ENCODE peak calls at places on chromosome 1, in nine cellular contexts. U is colonic mucosa, S is HCT116, V is uterus, W is mesothelial cell of epicardium, F is neural crest cell, H is mucosa of descending colon, J is AG04450, L is GM06990. G is an unnamed sample.

GRCh38 chr1:118989006-118989736 is 1.0 kb upstream of the TBX15 start:
- DNase-seq in U (no peak), S (no peak), V (no peak), W (no peak), F (no peak), H (no peak), J (no peak), L (no peak), G (no peak)

GRCh38 chr1:32231843-32232432 is 9.7 kb downstream of the EIF3I start:
- DNase-seq in U (no peak), S (no peak), V (no peak), W (no peak), F (no peak), H (no peak), J (no peak), L (no peak), G (no peak)

GRCh38 chr1:42784946-42785693 is at the start of gene TMEM269:
- DNase-seq in U (no peak), S (no peak), V (no peak), W (no peak), F (no peak), H (peak), J (no peak), L (no peak), G (no peak)

GRCh38 chr1:237507005-237507404 is 383.7 kb downstream of the ZP4 start:
- DNase-seq in U (no peak), S (no peak), V (no peak), W (no peak), F (no peak), H (no peak), J (no peak), L (peak), G (no peak)

GRCh38 chr1:82392513-82392912 is 591.8 kb downstream of the ADGRL2 start:
- DNase-seq in U (no peak), S (no peak), V (no peak), W (no peak), F (no peak), H (no peak), J (no peak), L (no peak), G (no peak)

GRCh38 chr1:177210071-177210470 is 39.3 kb downstream of the BRINP2 start:
- DNase-seq in U (no peak), S (no peak), V (no peak), W (no peak), F (no peak), H (no peak), J (no peak), L (no peak), G (no peak)

GRCh38 chr1:21270086-21270689 is 20.1 kb downstream of the ECE1 start:
- DNase-seq in U (peak), S (peak), V (peak), W (peak), F (peak), H (peak), J (no peak), L (peak), G (peak)

GRCh38 chr1:100178092-100178491 is at the start of gene LRRC39:
- DNase-seq in U (no peak), S (no peak), V (no peak), W (no peak), F (no peak), H (no peak), J (no peak), L (no peak), G (no peak)

GRCh38 chr1:199029855-199030254 is 391.0 kb downstream of the PTPRC start:
- DNase-seq in U (no peak), S (no peak), V (no peak), W (no peak), F (no peak), H (no peak), J (peak), L (no peak), G (no peak)

GRCh38 chr1:94490556-94490955 is 51.0 kb downstream of the F3 start:
- DNase-seq in U (no peak), S (no peak), V (no peak), W (no peak), F (no peak), H (no peak), J (no peak), L (no peak), G (no peak)

GRCh38 chr1:229947968-229948367 is 119.1 kb upstream of the GALNT2 start:
- DNase-seq in U (no peak), S (no peak), V (no peak), W (no peak), F (no peak), H (no peak), J (no peak), L (no peak), G (no peak)

GRCh38 chr1:114353233-114353632 is 157.8 kb downstream of the TRIM33 start:
- DNase-seq in U (no peak), S (no peak), V (peak), W (peak), F (no peak), H (peak), J (peak), L (peak), G (no peak)

GRCh38 chr1:204266504-204267034 is 52.8 kb upstream of the GOLT1A start:
- DNase-seq in U (peak), S (no peak), V (no peak), W (no peak), F (no peak), H (no peak), J (no peak), L (no peak), G (peak)

GRCh38 chr1:16260814-16261213 is 23.8 kb upstream of the CPLANE2 start:
- DNase-seq in U (no peak), S (no peak), V (no peak), W (no peak), F (no peak), H (no peak), J (peak), L (no peak), G (no peak)

GRCh38 chr1:172966844-172967540 is 83.7 kb downstream of the TNFSF18 start:
- DNase-seq in U (no peak), S (no peak), V (no peak), W (no peak), F (no peak), H (no peak), J (no peak), L (peak), G (no peak)

GRCh38 chr1:62906428-62906886 is 122.5 kb downstream of the ATG4C start:
- DNase-seq in U (no peak), S (peak), V (no peak), W (no peak), F (peak), H (no peak), J (no peak), L (no peak), G (no peak)

GRCh38 chr1:24425922-24426321 is 10.3 kb downstream of the NIPAL3 start:
- DNase-seq in U (no peak), S (no peak), V (no peak), W (no peak), F (no peak), H (no peak), J (no peak), L (no peak), G (no peak)

GRCh38 chr1:42924249-42925131 is 34.2 kb downstream of the SLC2A1 start:
- DNase-seq in U (peak), S (peak), V (peak), W (peak), F (peak), H (peak), J (peak), L (peak), G (peak)

GRCh38 chr1:32684167-32684811 is 18.3 kb downstream of the SYNC start:
- DNase-seq in U (peak), S (no peak), V (peak), W (no peak), F (no peak), H (no peak), J (peak), L (no peak), G (no peak)

GRCh38 chr1:150021191-150021688 is 10.7 kb upstream of the OTUD7B start:
- DNase-seq in U (peak), S (no peak), V (no peak), W (no peak), F (no peak), H (no peak), J (no peak), L (no peak), G (peak)

GRCh38 chr1:36125129-36125991 is at the start of gene COL8A2:
- DNase-seq in U (no peak), S (no peak), V (peak), W (no peak), F (no peak), H (no peak), J (no peak), L (no peak), G (no peak)

GRCh38 chr1:6348511-6349191 is 44.9 kb downstream of the ACOT7 start:
- DNase-seq in U (peak), S (no peak), V (no peak), W (no peak), F (no peak), H (peak), J (no peak), L (no peak), G (no peak)

GRCh38 chr1:28456078-28456477 is 49.8 kb upstream of the RCC1 start:
- DNase-seq in U (no peak), S (no peak), V (no peak), W (no peak), F (no peak), H (no peak), J (peak), L (no peak), G (no peak)

GRCh38 chr1:237527761-237528160 is 363.0 kb downstream of the ZP4 start:
- DNase-seq in U (no peak), S (no peak), V (no peak), W (no peak), F (no peak), H (no peak), J (no peak), L (no peak), G (no peak)

GRCh38 chr1:204454476-204454875 is 40.1 kb downstream of the PIK3C2B start:
- DNase-seq in U (no peak), S (no peak), V (no peak), W (no peak), F (no peak), H (no peak), J (no peak), L (no peak), G (no peak)

GRCh38 chr1:164320780-164321683 is 238.0 kb upstream of the PBX1 start:
- DNase-seq in U (peak), S (no peak), V (peak), W (peak), F (peak), H (no peak), J (no peak), L (no peak), G (no peak)

GRCh38 chr1:24266398-24266941 is 52.7 kb upstream of the GRHL3 start:
- DNase-seq in U (no peak), S (peak), V (no peak), W (no peak), F (no peak), H (no peak), J (peak), L (no peak), G (peak)

GRCh38 chr1:34199927-34200326 is 23.2 kb downstream of the C1orf94 start:
- DNase-seq in U (no peak), S (peak), V (no peak), W (no peak), F (no peak), H (no peak), J (no peak), L (no peak), G (peak)

GRCh38 chr1:26744075-26744958 is 43.4 kb upstream of the PIGV start:
- DNase-seq in U (peak), S (peak), V (peak), W (no peak), F (peak), H (peak), J (peak), L (peak), G (peak)

GRCh38 chr1:225766967-225767413 is 10.6 kb upstream of the SRP9 start:
- DNase-seq in U (peak), S (no peak), V (peak), W (peak), F (no peak), H (no peak), J (peak), L (no peak), G (no peak)

GRCh38 chr1:238562376-238562775 is 671.7 kb upstream of the ZP4 start:
- DNase-seq in U (no peak), S (no peak), V (no peak), W (no peak), F (no peak), H (no peak), J (no peak), L (no peak), G (no peak)

GRCh38 chr1:115065021-115065420 is 24.3 kb downstream of the TSPAN2 start:
- DNase-seq in U (no peak), S (no peak), V (no peak), W (no peak), F (no peak), H (no peak), J (no peak), L (no peak), G (no peak)

GRCh38 chr1:228867951-228868730 is 132.9 kb downstream of the RHOU start:
- DNase-seq in U (peak), S (no peak), V (no peak), W (no peak), F (no peak), H (peak), J (no peak), L (no peak), G (no peak)

GRCh38 chr1:203455706-203456105 is 19.9 kb upstream of the PRELP start:
- DNase-seq in U (no peak), S (no peak), V (no peak), W (no peak), F (no peak), H (no peak), J (no peak), L (no peak), G (no peak)

GRCh38 chr1:100879422-100879821 is 15.2 kb downstream of the EXTL2 start:
- DNase-seq in U (no peak), S (no peak), V (no peak), W (no peak), F (no peak), H (no peak), J (no peak), L (no peak), G (no peak)

GRCh38 chr1:17606826-17607440 is 67.4 kb downstream of the ARHGEF10L start:
- DNase-seq in U (peak), S (peak), V (peak), W (peak), F (peak), H (no peak), J (peak), L (peak), G (peak)

GRCh38 chr1:10686404-10687040 is 109.9 kb downstream of the CASZ1 start:
- DNase-seq in U (no peak), S (no peak), V (no peak), W (no peak), F (no peak), H (no peak), J (no peak), L (peak), G (peak)
- TF ChIP-seq CTCF in U (no peak), S (no peak), V (no peak), W (no peak), F (no peak), H (no peak), J (no peak), L (no peak), G (no peak)

GRCh38 chr1:201882665-201883132 is 6.0 kb upstream of the SHISA4 start:
- DNase-seq in U (no peak), S (peak), V (no peak), W (peak), F (no peak), H (no peak), J (no peak), L (peak), G (no peak)
- TF ChIP-seq CTCF in U (no peak), S (no peak), V (no peak), W (no peak), F (no peak), H (no peak), J (peak), L (no peak), G (no peak)

GRCh38 chr1:53468374-53468773 is 9.2 kb downstream of the DMRTB1 start:
- DNase-seq in U (no peak), S (no peak), V (no peak), W (no peak), F (no peak), H (no peak), J (no peak), L (no peak), G (no peak)

GRCh38 chr1:53469373-53469772 is 10.2 kb downstream of the DMRTB1 start:
- DNase-seq in U (no peak), S (no peak), V (no peak), W (no peak), F (no peak), H (no peak), J (no peak), L (no peak), G (no peak)

GRCh38 chr1:53470584-53470983 is 11.4 kb downstream of the DMRTB1 start:
- DNase-seq in U (no peak), S (no peak), V (no peak), W (no peak), F (no peak), H (no peak), J (no peak), L (no peak), G (no peak)

GRCh38 chr1:53471000-53471399 is 11.8 kb downstream of the DMRTB1 start:
- DNase-seq in U (no peak), S (no peak), V (no peak), W (no peak), F (no peak), H (no peak), J (no peak), L (no peak), G (no peak)

DNA sequence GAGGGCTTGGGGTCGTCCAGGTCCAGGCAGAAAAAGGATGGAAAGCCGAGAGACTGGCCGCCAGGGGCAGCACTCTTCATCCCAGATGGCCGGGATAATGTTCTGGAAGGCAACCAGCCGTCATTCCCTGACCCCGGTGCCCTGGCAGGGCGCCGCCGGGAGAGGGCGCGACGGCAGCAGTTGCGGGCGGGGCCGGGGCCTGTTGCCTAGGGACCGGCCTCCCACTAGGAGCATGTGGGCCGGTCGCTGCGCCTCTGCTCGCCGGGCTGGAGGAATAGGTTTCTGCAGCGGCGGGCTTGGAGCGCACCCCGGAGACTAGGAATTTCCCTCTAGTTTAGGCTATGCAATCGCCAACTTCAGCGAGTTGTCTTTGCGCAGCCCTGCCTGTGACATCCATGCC is 11.0 kb downstream of the DMRTB1 start:
- DNase-seq in U (peak), S (peak), V (peak), W (peak), F (peak), H (peak), J (peak), L (no peak), G (peak)
- TF ChIP-seq CTCF in U (peak), S (peak), V (peak), W (peak), F (peak), H (peak), J (peak), L (peak), G (no peak)

GRCh38 chr1:30232288-30232899 is 491.0 kb downstream of the MATN1 start:
- DNase-seq in U (peak), S (peak), V (no peak), W (no peak), F (no peak), H (no peak), J (no peak), L (no peak), G (peak)
- TF ChIP-seq CTCF in U (peak), S (peak), V (no peak), W (peak), F (peak), H (peak), J (peak), L (peak), G (peak)

DNA sequence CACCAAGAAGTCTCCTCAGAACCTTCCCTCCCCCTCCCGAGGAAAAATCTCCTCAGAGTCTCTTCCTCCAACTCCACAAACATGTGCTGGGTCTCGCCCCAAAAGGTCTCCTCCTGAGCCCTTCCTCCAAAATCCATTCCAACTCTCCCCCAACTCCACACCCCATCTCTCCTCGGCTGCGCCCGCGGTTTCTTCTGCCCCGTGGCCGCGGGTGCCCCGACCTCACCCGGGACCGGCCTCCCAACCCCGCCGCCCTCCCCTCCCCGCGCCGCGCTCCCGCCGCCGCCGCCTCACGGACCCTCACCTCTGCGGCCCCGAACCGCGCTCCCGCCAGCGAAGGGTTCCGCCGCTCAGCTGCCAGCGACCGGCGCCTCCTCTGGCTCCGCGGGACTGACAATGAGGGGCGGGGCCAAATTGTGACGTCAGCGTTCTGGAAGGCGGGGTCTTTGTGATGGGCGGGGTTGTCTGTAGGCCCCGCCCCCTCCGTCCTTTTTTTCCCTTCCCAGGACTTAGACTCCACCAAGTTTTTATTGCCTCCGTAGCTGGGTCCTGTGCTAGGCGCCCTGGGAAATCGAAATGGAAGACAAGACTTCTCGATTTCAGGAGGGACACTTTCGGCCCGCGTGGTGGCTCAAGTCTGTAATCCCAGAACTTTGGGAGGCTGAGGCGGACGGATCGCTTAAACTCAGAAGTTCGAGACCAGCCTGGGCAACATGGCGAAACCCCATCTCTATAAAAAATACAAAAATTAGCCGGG is at the start of gene LUZP1:
- DNase-seq in U (peak), S (peak), V (peak), W (peak), F (peak), H (peak), J (no peak), L (peak), G (peak)
- TF ChIP-seq CTCF in U (no peak), S (no peak), V (no peak), W (no peak), F (no peak), H (no peak), J (no peak), L (peak), G (no peak)

GRCh38 chr1:162561616-162562451 is at the start of gene UAP1:
- DNase-seq in U (peak), S (no peak), V (no peak), W (no peak), F (peak), H (no peak), J (no peak), L (no peak), G (no peak)
- TF ChIP-seq CTCF in U (no peak), S (no peak), V (peak), W (no peak), F (no peak), H (no peak), J (no peak), L (no peak), G (no peak)

G was measured in Calu3.